ENCODE peak calls at places on chromosomes 13 and 19, in five cellular contexts. One of them, this sample, is unnamed.

GRCh38 chr19:17860993-17861360 is 1.3 kb downstream of the RPL18A start:
- DNase-seq in SW 1271: no peak
- DNase-seq in fibroblast of lung: no peak
- DNase-seq in ELR: peak
- DNase-seq in stimulated activated CD4-positive, alpha-beta T cell treated with anti-CD3 and anti-CD28 coated beads, Interleukin-15, amount 100 ng/mL, for 24 hours: no peak
- DNase-seq in this sample: no peak

GRCh38 chr19:9073806-9074205 is 13.1 kb upstream of the OR1M1 start:
- DNase-seq in stimulated activated CD4-positive, alpha-beta T cell treated with anti-CD3 and anti-CD28 coated beads, Interleukin-15, amount 100 ng/mL, for 24 hours: no peak
- DNase-seq in fibroblast of lung: no peak
- DNase-seq in ELR: no peak
- DNase-seq in SW 1271: no peak
- DNase-seq in this sample: no peak

GRCh38 chr19:43789029-43789428 is 8.3 kb upstream of the KCNN4 start:
- DNase-seq in fibroblast of lung: peak
- DNase-seq in stimulated activated CD4-positive, alpha-beta T cell treated with anti-CD3 and anti-CD28 coated beads, Interleukin-15, amount 100 ng/mL, for 24 hours: no peak
- DNase-seq in SW 1271: no peak
- DNase-seq in ELR: peak
- DNase-seq in this sample: no peak

GRCh38 chr13:36072127-36072526 is 59.1 kb downstream of the DCLK1 start:
- DNase-seq in ELR: no peak
- DNase-seq in fibroblast of lung: no peak
- DNase-seq in SW 1271: no peak
- DNase-seq in stimulated activated CD4-positive, alpha-beta T cell treated with anti-CD3 and anti-CD28 coated beads, Interleukin-15, amount 100 ng/mL, for 24 hours: no peak
- DNase-seq in this sample: no peak

GRCh38 chr19:17348700-17349099 is 11.3 kb downstream of the GTPBP3 start:
- DNase-seq in fibroblast of lung: peak
- DNase-seq in SW 1271: no peak
- DNase-seq in ELR: peak
- DNase-seq in stimulated activated CD4-positive, alpha-beta T cell treated with anti-CD3 and anti-CD28 coated beads, Interleukin-15, amount 100 ng/mL, for 24 hours: no peak
- DNase-seq in this sample: peak

GRCh38 chr19:1408300-1409203 is 1.2 kb downstream of the DAZAP1 start:
- DNase-seq in fibroblast of lung: peak
- DNase-seq in SW 1271: no peak
- DNase-seq in stimulated activated CD4-positive, alpha-beta T cell treated with anti-CD3 and anti-CD28 coated beads, Interleukin-15, amount 100 ng/mL, for 24 hours: peak
- DNase-seq in ELR: peak
- DNase-seq in this sample: no peak

GRCh38 chr19:55080121-55080914 is 4.6 kb downstream of the EPS8L1 start:
- DNase-seq in fibroblast of lung: peak
- DNase-seq in SW 1271: no peak
- DNase-seq in stimulated activated CD4-positive, alpha-beta T cell treated with anti-CD3 and anti-CD28 coated beads, Interleukin-15, amount 100 ng/mL, for 24 hours: peak
- DNase-seq in ELR: peak
- DNase-seq in this sample: peak

GRCh38 chr13:98089826-98090225 is 53.1 kb upstream of the FARP1 start:
- DNase-seq in ELR: no peak
- DNase-seq in SW 1271: no peak
- DNase-seq in fibroblast of lung: peak
- DNase-seq in stimulated activated CD4-positive, alpha-beta T cell treated with anti-CD3 and anti-CD28 coated beads, Interleukin-15, amount 100 ng/mL, for 24 hours: no peak
- DNase-seq in this sample: no peak

GRCh38 chr13:26679411-26679810 is 81.2 kb downstream of the GPR12 start:
- DNase-seq in stimulated activated CD4-positive, alpha-beta T cell treated with anti-CD3 and anti-CD28 coated beads, Interleukin-15, amount 100 ng/mL, for 24 hours: no peak
- DNase-seq in SW 1271: no peak
- DNase-seq in ELR: peak
- DNase-seq in fibroblast of lung: peak
- DNase-seq in this sample: no peak

GRCh38 chr13:110664673-110665072 is 41.2 kb downstream of the CARS2 start:
- DNase-seq in fibroblast of lung: no peak
- DNase-seq in ELR: no peak
- DNase-seq in SW 1271: no peak
- DNase-seq in stimulated activated CD4-positive, alpha-beta T cell treated with anti-CD3 and anti-CD28 coated beads, Interleukin-15, amount 100 ng/mL, for 24 hours: no peak
- DNase-seq in this sample: no peak

GRCh38 chr19:43901395-43902390 is 33.4 kb downstream of the ZNF45 start:
- DNase-seq in stimulated activated CD4-positive, alpha-beta T cell treated with anti-CD3 and anti-CD28 coated beads, Interleukin-15, amount 100 ng/mL, for 24 hours: peak
- DNase-seq in fibroblast of lung: peak
- DNase-seq in ELR: peak
- DNase-seq in SW 1271: peak
- DNase-seq in this sample: peak